ENCODE peak calls at places on chromosomes 5 and 9, in five cellular contexts. A is HCT116, H is K562, Y is H1, I is GM12878. B is an unnamed sample.

GRCh38 chr5:132227485-132228240 is at the start of gene P4HA2:
- DNase-seq in A (peak; percentile 56), H (peak; percentile 91), Y (peak; percentile 46), I (no peak), B (peak; percentile 64)

GRCh38 chr5:127536687-127537086 is 19.2 kb downstream of the PRRC1 start:
- DNase-seq in A (no peak), H (no peak), Y (no peak), I (no peak), B (no peak)

GRCh38 chr5:68315679-68316271 is 100.2 kb downstream of the PIK3R1 start:
- DNase-seq in A (no peak), H (no peak), Y (no peak), I (peak; percentile 55), B (no peak)

GRCh38 chr5:87231037-87231808 is 36.5 kb upstream of the RASA1 start:
- DNase-seq in A (no peak), H (no peak), Y (no peak), I (peak; percentile 83), B (no peak)

GRCh38 chr5:55994502-55994997 is at the start of gene IL6ST:
- DNase-seq in A (no peak), H (no peak), Y (peak; percentile 34), I (no peak), B (peak; percentile 46)

GRCh38 chr9:112331676-112331955 is 1.8 kb downstream of the PTBP3 start:
- DNase-seq in A (no peak), H (no peak), Y (no peak), I (no peak), B (no peak)

GRCh38 chr9:4137755-4138154 is 162.1 kb downstream of the GLIS3 start:
- DNase-seq in A (no peak), H (no peak), Y (no peak), I (no peak), B (no peak)

GRCh38 chr5:68217476-68217984 is 2.0 kb downstream of the PIK3R1 start:
- DNase-seq in A (no peak), H (no peak), Y (no peak), I (no peak), B (no peak)

GRCh38 chr5:32711693-32712462 is 757 bp downstream of the NPR3 start:
- DNase-seq in A (no peak), H (no peak), Y (no peak), I (no peak), B (no peak)

GRCh38 chr9:76725181-76725580 is 39.1 kb upstream of the PCA3 start:
- DNase-seq in A (no peak), H (no peak), Y (no peak), I (no peak), B (no peak)

GRCh38 chr5:61744690-61745619 is 412.9 kb downstream of the ZSWIM6 start:
- DNase-seq in A (peak; percentile 2), H (peak; percentile 15), Y (no peak), I (no peak), B (peak; percentile 3)

GRCh38 chr5:91468643-91469422 is 85.7 kb upstream of the ARRDC3 start:
- DNase-seq in A (no peak), H (no peak), Y (no peak), I (no peak), B (no peak)

GRCh38 chr9:108877524-108877923 is 15.5 kb downstream of the ACTL7A start:
- DNase-seq in A (no peak), H (no peak), Y (no peak), I (no peak), B (no peak)

GRCh38 chr9:106277931-106278330 is 583.6 kb downstream of the TMEM38B start:
- DNase-seq in A (no peak), H (no peak), Y (no peak), I (no peak), B (no peak)

GRCh38 chr9:91131433-91131839 is 230.3 kb downstream of the AUH start:
- DNase-seq in A (peak; percentile 61), H (no peak), Y (no peak), I (no peak), B (no peak)

GRCh38 chr5:73143716-73144115 is 23.3 kb downstream of the TMEM171 start:
- DNase-seq in A (no peak), H (no peak), Y (no peak), I (no peak), B (no peak)

GRCh38 chr5:176653986-176654385 is 6.7 kb downstream of the TSPAN17 start:
- DNase-seq in A (no peak), H (no peak), Y (no peak), I (no peak), B (no peak)

GRCh38 chr9:91572044-91572443 is 148.4 kb upstream of the NFIL3 start:
- DNase-seq in A (no peak), H (no peak), Y (no peak), I (no peak), B (no peak)

GRCh38 chr5:81204205-81204604 is 28.9 kb upstream of the CKMT2 start:
- DNase-seq in A (no peak), H (no peak), Y (no peak), I (no peak), B (no peak)

GRCh38 chr5:74185599-74185998 is 454.9 kb downstream of the ENC1 start:
- DNase-seq in A (no peak), H (no peak), Y (no peak), I (no peak), B (no peak)

GRCh38 chr5:136020383-136021015 is 8.3 kb upstream of the TGFBI start:
- DNase-seq in A (peak; percentile 54), H (peak; percentile 26), Y (no peak), I (no peak), B (peak; percentile 39)

GRCh38 chr5:122019936-122020590 is 58.0 kb downstream of the LOX start:
- DNase-seq in A (no peak), H (no peak), Y (no peak), I (no peak), B (no peak)

GRCh38 chr9:94931725-94932124 is 205.2 kb downstream of the AOPEP start:
- DNase-seq in A (no peak), H (no peak), Y (no peak), I (no peak), B (no peak)

GRCh38 chr5:131541766-131542165 is 93.3 kb downstream of the RAPGEF6 start:
- DNase-seq in A (no peak), H (no peak), Y (no peak), I (no peak), B (no peak)

GRCh38 chr5:178067705-178068104 is 45.6 kb upstream of the N4BP3 start:
- DNase-seq in A (no peak), H (no peak), Y (no peak), I (no peak), B (no peak)
- TF ChIP-seq SRF in A (no peak), H (no peak), Y (no peak), I (no peak), B (no peak)

GRCh38 chr9:131272212-131272611 is 4.1 kb downstream of the FAM78A start:
- DNase-seq in A (no peak), H (peak; percentile 79), Y (no peak), I (no peak), B (no peak)

GRCh38 chr9:131273146-131273545 is 3.2 kb downstream of the FAM78A start:
- DNase-seq in A (no peak), H (peak; percentile 96), Y (no peak), I (no peak), B (no peak)

GRCh38 chr9:131273791-131274673 is 2.3 kb downstream of the FAM78A start:
- DNase-seq in A (no peak), H (peak; percentile 79), Y (no peak), I (no peak), B (no peak)

GRCh38 chr9:131270171-131271015 is 5.9 kb downstream of the FAM78A start:
- DNase-seq in A (no peak), H (peak; percentile 94), Y (no peak), I (no peak), B (no peak)

GRCh38 chr9:131271506-131271931 is 4.8 kb downstream of the FAM78A start:
- DNase-seq in A (no peak), H (peak; percentile 62), Y (no peak), I (no peak), B (no peak)
- H3K4me1 ChIP-seq in A (no peaks in the 10 kb centered on the region), H (peaks cover 91% of the 10 kb centered on the region), Y (peaks cover 15% of the 10 kb centered on the region), I (peaks cover 45% of the 10 kb centered on the region), B (peaks cover 77% of the 10 kb centered on the region)

GRCh38 chr9:93299418-93300174 is 115.7 kb downstream of the WNK2 start:
- DNase-seq in A (no peak), H (no peak), Y (no peak), I (no peak), B (peak; percentile 93)
- H3K9ac ChIP-seq in A (no peak overlapping the region), H (no peak overlapping the region), Y (no peak overlapping the region), I (no peak overlapping the region), B (peak overlapping the region; percentile 65)

GRCh38 chr5:79794347-79794746 is 104.7 kb downstream of the CMYA5 start:
- DNase-seq in A (no peak), H (no peak), Y (no peak), I (no peak), B (no peak)
- TF ChIP-seq SRF in A (no peak), H (no peak), Y (no peak), I (no peak), B (no peak)

GRCh38 chr9:137276757-137277328 is 683 bp upstream of the TOR4A start:
- DNase-seq in A (no peak), H (peak; percentile 89), Y (no peak), I (no peak), B (peak; percentile 76)

GRCh38 chr9:137277329-137278041 is at the start of gene TOR4A:
- DNase-seq in A (peak; percentile 80), H (peak; percentile 94), Y (no peak), I (peak; percentile 42), B (peak; percentile 94)

GRCh38 chr9:137275937-137276756 is 1.4 kb upstream of the TOR4A start:
- DNase-seq in A (no peak), H (no peak), Y (no peak), I (no peak), B (no peak)

GRCh38 chr9:137273616-137274320 is 3.8 kb upstream of the TOR4A start:
- DNase-seq in A (no peak), H (no peak), Y (no peak), I (no peak), B (no peak)

GRCh38 chr9:137275203-137275936 is 2.2 kb upstream of the TOR4A start:
- DNase-seq in A (no peak), H (no peak), Y (no peak), I (no peak), B (no peak)
- H3K4me1 ChIP-seq in A (peaks cover 40% of the 10 kb centered on the region), H (peaks cover 94% of the 10 kb centered on the region), Y (peaks cover 25% of the 10 kb centered on the region), I (peaks cover 36% of the 10 kb centered on the region), B (peaks cover 21% of the 10 kb centered on the region)

GRCh38 chr9:115210699-115211098 is 92.7 kb upstream of the TNC start:
- DNase-seq in A (no peak), H (no peak), Y (no peak), I (no peak), B (no peak)
- H3K9ac ChIP-seq in A (no peak overlapping the region), H (no peak overlapping the region), Y (no peak overlapping the region), I (no peak overlapping the region), B (no peak overlapping the region)

GRCh38 chr5:149596712-149597111 is 15.4 kb downstream of the ARHGEF37 start:
- DNase-seq in A (no peak), H (no peak), Y (no peak), I (no peak), B (no peak)
- TF ChIP-seq SRF in A (no peak), H (no peak), Y (no peak), I (no peak), B (no peak)